ENCODE peak calls at places on chromosomes 6 and 20, in six cellular contexts. J is WTC11, G is heart right ventricle, I is left ventricle myocardium inferior, X is A549, P is RWPE1. C is an unnamed sample.

GRCh38 chr20:3755269-3755668 is 12.3 kb downstream of the ADISSP start:
- DNase-seq in P (no peak), J (no peak), G (no peak), X (no peak), I (no peak), C (no peak)

GRCh38 chr6:93568169-93568568 is 148.8 kb upstream of the EPHA7 start:
- DNase-seq in P (no peak), X (no peak), J (no peak), G (no peak), I (no peak), C (no peak)

GRCh38 chr6:147782302-147782701 is 273.8 kb downstream of the SAMD5 start:
- DNase-seq in I (no peak), X (peak), G (no peak), P (peak), J (no peak), C (peak)

GRCh38 chr6:16785496-16785895 is 24.2 kb upstream of the ATXN1 start:
- DNase-seq in G (no peak), P (no peak), J (no peak), X (no peak), I (no peak), C (no peak)

GRCh38 chr20:44572551-44573500 is 9.6 kb upstream of the PKIG start:
- DNase-seq in I (peak), X (peak), J (no peak), P (peak), G (peak), C (peak)

GRCh38 chr20:38680492-38681118 is 43.7 kb upstream of the SLC32A1 start:
- DNase-seq in X (peak), G (peak), J (peak), I (no peak), P (peak), C (peak)

GRCh38 chr6:130811932-130812331 is 15.3 kb upstream of the SMLR1 start:
- DNase-seq in X (no peak), G (no peak), I (no peak), J (no peak), P (no peak), C (no peak)

GRCh38 chr20:61818746-61819483 is 246.8 kb downstream of the TAF4 start:
- DNase-seq in I (no peak), G (no peak), J (no peak), X (no peak), P (no peak), C (no peak)

GRCh38 chr20:2820084-2820895 is 4.1 kb downstream of the TMEM239 start:
- DNase-seq in I (no peak), J (peak), G (no peak), X (no peak), P (no peak), C (peak)

GRCh38 chr20:31695849-31696804 is 26.5 kb downstream of the BCL2L1 start:
- DNase-seq in P (peak), J (no peak), G (no peak), I (no peak), X (peak), C (peak)

GRCh38 chr20:4604580-4604979 is 117.1 kb upstream of the PRND start:
- DNase-seq in J (no peak), P (no peak), X (no peak), G (no peak), I (no peak), C (no peak)

GRCh38 chr6:2990179-2990931 is 9.3 kb upstream of the NQO2 start:
- DNase-seq in I (no peak), X (no peak), G (peak), J (no peak), P (no peak), C (no peak)

GRCh38 chr6:15303920-15304291 is 58.0 kb downstream of the JARID2 start:
- DNase-seq in I (no peak), X (no peak), G (no peak), J (no peak), P (no peak), C (no peak)

GRCh38 chr6:122647765-122648164 is 37.6 kb downstream of the PKIB start:
- DNase-seq in X (no peak), P (no peak), I (no peak), G (no peak), J (no peak), C (no peak)

GRCh38 chr6:34586327-34587040 is 30.4 kb upstream of the SPDEF start:
- DNase-seq in G (no peak), I (no peak), J (no peak), X (no peak), P (no peak), C (no peak)

GRCh38 chr6:48614326-48614725 is 503.3 kb upstream of the PTCHD4 start:
- DNase-seq in P (no peak), G (no peak), J (no peak), I (no peak), X (no peak), C (no peak)

GRCh38 chr20:5657873-5658200 is 92.4 kb upstream of the SHLD1 start:
- DNase-seq in P (no peak), G (no peak), X (no peak), I (no peak), J (no peak), C (no peak)

GRCh38 chr6:142088858-142089216 is 43.9 kb upstream of the GJE1 start:
- DNase-seq in I (no peak), J (peak), X (peak), P (peak), G (peak), C (peak)

GRCh38 chr20:2429061-2429460 is 41.5 kb downstream of the SNRPB start:
- DNase-seq in I (no peak), J (no peak), P (peak), X (no peak), G (no peak), C (no peak)

GRCh38 chr20:38745757-38746156 is 2.5 kb upstream of the ACTR5 start:
- DNase-seq in G (no peak), I (no peak), X (peak), P (no peak), J (no peak), C (no peak)

GRCh38 chr20:25549866-25550477 is 35.4 kb downstream of the NINL start:
- DNase-seq in G (no peak), J (no peak), X (no peak), P (no peak), I (no peak), C (no peak)

GRCh38 chr6:151387581-151387980 is 3.8 kb downstream of the ZBTB2 start:
- DNase-seq in X (no peak), J (no peak), I (no peak), P (no peak), G (no peak), C (peak)

GRCh38 chr6:147141690-147142308 is 62.4 kb upstream of the STXBP5 start:
- DNase-seq in P (peak), X (peak), G (no peak), J (no peak), I (no peak), C (peak)

GRCh38 chr20:61805781-61806180 is 259.9 kb downstream of the TAF4 start:
- DNase-seq in J (no peak), P (no peak), I (no peak), G (no peak), X (no peak), C (no peak)

GRCh38 chr6:26232950-26233607 is 131.9 kb upstream of the BTN3A2 start:
- DNase-seq in J (no peak), I (no peak), X (peak), G (no peak), P (no peak), C (peak)

GRCh38 chr6:149563203-149563927 is 2.8 kb upstream of the GINM1 start:
- DNase-seq in J (no peak), X (peak), G (no peak), P (peak), I (no peak), C (peak)

GRCh38 chr6:47407295-47408281 is 70.0 kb upstream of the CD2AP start:
- DNase-seq in J (no peak), X (peak), I (no peak), P (no peak), G (no peak), C (no peak)

GRCh38 chr6:106870069-106870468 is 104.5 kb downstream of the CD24 start:
- DNase-seq in P (peak), I (no peak), G (no peak), J (no peak), X (peak), C (peak)

GRCh38 chr6:100088009-100088408 is 94.0 kb upstream of the MCHR2 start:
- DNase-seq in J (no peak), X (no peak), P (peak), G (no peak), I (no peak), C (peak)

GRCh38 chr6:2831392-2831791 is 10.3 kb downstream of the SERPINB1 start:
- DNase-seq in I (no peak), G (no peak), J (no peak), P (no peak), X (no peak), C (no peak)

GRCh38 chr6:68826501-68826900 is 191.4 kb downstream of the ADGRB3 start:
- DNase-seq in J (no peak), G (no peak), I (no peak), P (no peak), X (no peak), C (no peak)

GRCh38 chr6:65055545-65055944 is 651.5 kb downstream of the EYS start:
- DNase-seq in G (no peak), J (no peak), I (no peak), X (no peak), P (no peak), C (no peak)

GRCh38 chr20:20078041-20078440 is 25.7 kb downstream of the CFAP61 start:
- DNase-seq in J (no peak), I (no peak), P (no peak), G (no peak), X (no peak), C (no peak)

GRCh38 chr6:148780918-148781436 is 34.1 kb downstream of the UST start:
- DNase-seq in I (no peak), G (no peak), X (no peak), P (no peak), J (no peak), C (no peak)

GRCh38 chr6:106056060-106056737 is 29.9 kb upstream of the PRDM1 start:
- DNase-seq in X (no peak), P (no peak), J (peak), I (no peak), G (no peak), C (no peak)

DNA sequence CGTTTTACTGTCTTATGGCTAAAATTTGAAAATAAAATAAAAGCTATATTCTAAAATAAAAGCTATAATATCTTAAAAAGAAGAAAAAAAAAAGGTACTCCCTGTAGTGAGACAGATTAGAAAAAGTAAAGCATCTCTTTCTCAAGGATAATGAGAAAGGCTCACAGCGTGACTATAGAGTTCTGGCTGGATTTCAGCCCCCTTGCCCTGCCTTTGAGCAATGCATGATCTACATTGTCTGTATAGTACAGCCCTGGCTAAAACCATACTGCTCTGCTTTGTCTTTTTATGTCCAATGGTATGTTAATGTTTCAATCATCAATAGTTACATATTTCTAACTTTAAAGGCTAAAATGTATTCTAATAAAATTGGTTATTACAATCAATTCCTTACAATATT is 91.2 kb downstream of the PRSS35 start:
- DNase-seq in J (no peak), X (no peak), I (no peak), P (no peak), G (no peak), C (no peak)
- TF ChIP-seq CTCF in J (no peak), X (no peak), I (no peak), P (no peak), G (no peak), C (no peak)

GRCh38 chr20:32943490-32944052 is 60.7 kb downstream of the SUN5 start:
- DNase-seq in X (no peak), J (no peak), I (no peak), P (no peak), G (no peak), C (no peak)

GRCh38 chr20:32941155-32941885 is 62.9 kb downstream of the SUN5 start:
- DNase-seq in G (no peak), I (no peak), P (no peak), X (no peak), J (no peak), C (no peak)

GRCh38 chr20:32946629-32947028 is 57.6 kb downstream of the SUN5 start:
- DNase-seq in G (no peak), J (no peak), P (no peak), X (no peak), I (no peak), C (no peak)

DNA sequence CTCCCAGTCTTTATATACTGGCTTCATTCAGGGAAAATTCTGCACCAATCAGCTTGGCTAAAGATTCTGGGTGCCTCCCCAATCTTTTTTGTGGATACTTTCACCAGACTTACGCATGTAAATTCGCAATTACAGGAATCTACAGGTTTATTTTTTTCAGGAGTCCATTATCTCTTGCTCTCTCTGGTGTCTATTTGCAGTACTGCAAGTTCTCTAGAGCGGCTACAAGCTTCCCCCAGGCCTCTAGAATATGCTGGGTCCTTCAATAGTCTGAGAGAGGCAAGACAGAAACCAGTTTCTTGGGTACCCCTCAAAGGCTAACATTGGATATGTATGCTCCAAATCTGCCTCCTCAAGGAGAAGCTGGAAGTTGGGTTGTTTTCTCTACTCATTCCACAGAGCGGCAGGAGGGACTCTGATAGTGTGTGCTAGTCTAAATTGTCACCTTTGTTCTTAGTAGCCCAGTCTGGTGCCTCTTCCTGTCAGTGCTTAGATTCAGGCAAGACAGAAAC is 58.5 kb downstream of the SUN5 start:
- DNase-seq in J (no peak), I (no peak), P (peak), X (no peak), G (no peak), C (peak)
- TF ChIP-seq CTCF in J (peak), I (peak), P (peak), X (peak), G (peak), C (peak)

GRCh38 chr6:101120747-101121146 is 239.6 kb upstream of the ASCC3 start:
- DNase-seq in P (no peak), G (no peak), J (no peak), I (no peak), X (no peak), C (no peak)

GRCh38 chr6:101117397-101118185 is 236.5 kb upstream of the ASCC3 start:
- DNase-seq in P (no peak), X (peak), J (peak), I (no peak), G (no peak), C (peak)

GRCh38 chr6:101113468-101114260 is 232.5 kb upstream of the ASCC3 start:
- DNase-seq in P (no peak), I (no peak), J (no peak), G (no peak), X (no peak), C (no peak)

GRCh38 chr6:101114703-101115102 is 233.6 kb upstream of the ASCC3 start:
- DNase-seq in J (no peak), I (no peak), P (peak), G (peak), X (peak), C (peak)

DNA sequence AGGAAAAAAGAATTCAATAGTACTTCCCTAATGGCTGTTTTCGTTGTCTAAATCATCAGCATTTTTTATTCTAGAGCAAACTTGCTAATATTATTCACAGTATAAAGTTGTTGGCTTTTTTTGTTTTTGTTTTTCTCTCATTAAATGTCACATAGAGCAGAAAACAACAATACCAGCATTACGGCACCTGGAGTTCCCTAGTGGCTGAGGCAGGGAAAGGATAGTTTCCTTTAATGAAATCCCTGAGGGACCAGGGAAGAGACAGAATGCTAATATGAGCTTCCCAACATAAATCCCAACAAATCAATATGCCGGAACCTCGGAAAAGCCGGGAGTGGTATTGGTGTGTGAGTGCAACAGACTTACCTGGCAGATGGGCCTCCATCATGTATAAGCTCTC is 235.2 kb upstream of the ASCC3 start:
- DNase-seq in P (no peak), G (no peak), J (no peak), I (no peak), X (no peak), C (no peak)
- TF ChIP-seq CTCF in P (no peak), G (no peak), J (no peak), I (no peak), X (no peak), C (no peak)

GRCh38 chr6:33205172-33206026 is 944 bp downstream of the HSD17B8 start:
- DNase-seq in I (no peak), X (peak), P (peak), J (no peak), G (no peak), C (peak)
- TF ChIP-seq CTCF in I (no peak), X (no peak), P (no peak), J (no peak), G (no peak), C (no peak)

DNA sequence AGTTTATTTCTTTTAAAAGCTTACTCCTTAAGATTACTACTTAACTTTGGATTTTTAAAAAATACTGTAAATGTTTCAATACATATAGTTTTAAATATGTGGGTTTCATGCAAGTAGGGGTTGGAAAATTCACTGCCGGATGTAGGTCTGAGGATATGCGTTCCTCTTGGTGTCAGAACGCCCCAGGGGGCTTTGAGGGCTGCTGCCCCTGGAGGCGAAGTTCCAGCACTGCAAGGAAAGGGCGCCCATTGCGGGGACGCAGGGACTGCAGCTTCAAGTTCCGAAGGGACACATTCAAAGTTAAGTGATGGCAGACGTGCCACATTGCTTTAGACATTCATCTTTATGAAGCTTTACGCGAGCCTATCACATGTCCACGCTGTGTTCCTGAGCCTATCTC is 152.9 kb downstream of the SOD2 start:
- DNase-seq in G (no peak), P (no peak), X (peak), J (peak), I (no peak), C (no peak)
- TF ChIP-seq CTCF in G (peak), P (peak), X (no peak), J (peak), I (peak), C (no peak)

GRCh38 chr6:50124572-50124971 is 74.8 kb upstream of the DEFB112 start:
- DNase-seq in I (no peak), G (no peak), X (no peak), P (no peak), J (no peak), C (no peak)

GRCh38 chr6:50123686-50124085 is 74.0 kb upstream of the DEFB112 start:
- DNase-seq in G (no peak), I (no peak), J (no peak), X (no peak), P (no peak), C (no peak)

GRCh38 chr6:50128420-50129005 is 78.8 kb upstream of the DEFB112 start:
- DNase-seq in I (no peak), J (no peak), G (no peak), P (no peak), X (peak), C (no peak)
- TF ChIP-seq CTCF in I (peak), J (no peak), G (peak), P (peak), X (peak), C (peak)

DNA sequence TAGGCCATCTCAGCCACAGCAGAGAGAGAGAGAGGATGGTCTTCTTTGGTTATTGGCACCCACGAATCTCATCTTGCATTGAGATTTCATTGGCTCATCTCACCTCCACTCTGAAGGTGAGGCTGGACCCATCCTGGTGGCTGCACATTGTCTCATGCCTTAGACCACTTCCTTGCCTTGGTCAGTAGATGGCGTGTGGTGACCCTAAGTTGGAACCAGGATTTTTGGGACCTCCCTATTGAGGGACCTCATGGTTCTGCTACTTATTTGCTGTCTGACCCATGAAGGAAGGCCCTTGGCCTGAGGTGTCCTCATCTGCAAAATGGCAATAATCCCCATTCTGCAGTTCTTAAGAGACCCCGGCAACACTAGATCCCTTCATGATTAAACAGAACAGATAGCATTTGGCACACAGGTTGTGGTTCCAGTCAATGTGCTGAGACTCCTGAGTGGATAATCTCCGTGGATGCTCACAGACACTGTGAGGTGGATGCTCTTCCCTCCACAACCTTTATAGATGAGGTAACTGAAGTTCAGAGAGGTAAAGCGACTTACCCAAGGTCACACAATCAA is 21.5 kb upstream of the AAR2 start:
- DNase-seq in P (peak), J (peak), G (no peak), I (no peak), X (peak), C (no peak)
- TF ChIP-seq CTCF in P (peak), J (peak), G (peak), I (peak), X (peak), C (peak)

DNA sequence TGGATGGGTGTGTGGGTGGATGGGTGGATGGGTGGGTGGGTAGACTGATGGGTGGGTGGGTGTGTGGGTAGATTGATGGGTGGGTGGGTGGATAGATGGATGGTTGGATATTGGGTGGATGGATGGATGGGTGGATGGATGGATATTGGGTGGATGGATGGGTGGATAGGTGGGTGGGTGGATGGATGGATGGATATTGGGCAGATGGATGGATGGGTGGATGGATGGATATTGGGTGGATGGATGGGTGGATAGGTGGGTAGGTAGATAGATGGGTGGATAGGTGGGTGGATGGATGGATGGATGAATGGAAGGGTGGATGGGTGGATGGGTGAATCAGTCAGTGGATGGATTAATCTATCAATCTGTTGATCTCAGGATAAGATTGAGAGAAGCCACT is 177.2 kb downstream of the ZMYND8 start:
- DNase-seq in I (no peak), J (no peak), X (no peak), G (no peak), P (no peak), C (no peak)
- TF ChIP-seq CTCF in I (no peak), J (no peak), X (no peak), G (no peak), P (no peak), C (no peak)

C was measured in foreskin fibroblast.